ENCODE peak calls at places on chromosomes 1 and 21, in ten cellular contexts. B is endothelial cell of umbilical vein; F is heart left ventricle; J is psoas muscle; S is substantia nigra; X is CD8-positive, alpha-beta memory T cell; E is effector memory CD4-positive, alpha-beta T cell; T is brain microvascular endothelial cell; Q is CD4-positive, CD25-positive, alpha-beta regulatory T cell; A is RWPE1. Z is an unnamed sample.

GRCh38 chr1:4698911-4699310 is 44.5 kb downstream of the AJAP1 start:
- DNase-seq in A (no peak), Q (no peak), X (no peak), E (no peak), B (no peak), F (no peak), J (no peak), S (no peak), T (no peak), Z (no peak)

GRCh38 chr1:153549741-153550397 is 811 bp upstream of the S100A3 start:
- DNase-seq in J (peak), F (no peak), Q (no peak), T (no peak), X (no peak), A (no peak), E (no peak), B (no peak), S (no peak), Z (no peak)

GRCh38 chr1:35175067-35176001 is 17.6 kb downstream of the SFPQ start:
- DNase-seq in J (no peak), T (no peak), A (no peak), Q (no peak), B (no peak), X (no peak), F (no peak), E (no peak), S (no peak), Z (no peak)

GRCh38 chr21:42498012-42498411 is 2.0 kb upstream of the RSPH1 start:
- DNase-seq in F (no peak), B (no peak), A (no peak), T (no peak), J (no peak), E (no peak), Q (no peak), X (no peak), S (no peak), Z (no peak)

GRCh38 chr1:226677121-226678020 is 61.7 kb downstream of the ITPKB start:
- DNase-seq in X (peak), Q (peak), F (peak), T (peak), E (peak), A (peak), J (peak), B (peak), S (peak), Z (peak)

GRCh38 chr1:154213274-154213673 is 7.1 kb upstream of the CFAP141 start:
- DNase-seq in T (peak), Q (no peak), X (no peak), F (no peak), A (peak), S (no peak), E (no peak), J (no peak), B (no peak), Z (peak)

GRCh38 chr1:239951518-239952130 is 140.1 kb upstream of the FMN2 start:
- DNase-seq in T (peak), E (peak), Q (peak), X (no peak), J (no peak), F (peak), A (peak), S (no peak), B (peak), Z (peak)

GRCh38 chr1:198234511-198235251 is 77.9 kb downstream of the NEK7 start:
- DNase-seq in A (peak), B (peak), T (peak), F (no peak), Q (no peak), X (peak), J (no peak), E (no peak), S (no peak), Z (peak)

GRCh38 chr1:18880585-18880984 is 21.1 kb upstream of the TAS1R2 start:
- DNase-seq in A (no peak), S (no peak), E (no peak), B (no peak), F (no peak), X (no peak), J (no peak), T (no peak), Q (no peak), Z (no peak)

GRCh38 chr1:110187139-110187890 is 22.8 kb upstream of the KCNC4 start:
- DNase-seq in A (no peak), X (no peak), E (no peak), Q (no peak), J (peak), T (peak), S (no peak), B (no peak), F (peak), Z (peak)

GRCh38 chr21:33058468-33059318 is 11.2 kb upstream of the OLIG1 start:
- DNase-seq in F (peak), B (no peak), X (no peak), E (no peak), S (peak), Q (no peak), T (no peak), A (no peak), J (peak), Z (no peak)

GRCh38 chr1:84803604-84804003 is 89.4 kb downstream of the LPAR3 start:
- DNase-seq in X (no peak), J (no peak), A (no peak), F (no peak), T (no peak), S (no peak), Q (no peak), E (no peak), B (no peak), Z (no peak)

GRCh38 chr1:37958690-37959089 is 11.8 kb upstream of the INPP5B start:
- DNase-seq in E (no peak), J (no peak), F (no peak), Q (no peak), B (no peak), X (no peak), A (no peak), T (peak), S (no peak), Z (peak)

GRCh38 chr21:45494135-45494850 is 47.9 kb downstream of the SLC19A1 start:
- DNase-seq in F (no peak), J (peak), T (no peak), A (no peak), S (no peak), X (no peak), Q (no peak), B (no peak), E (no peak), Z (no peak)

GRCh38 chr1:206633708-206634121 is 1.6 kb upstream of the DYRK3 start:
- DNase-seq in S (no peak), T (peak), X (no peak), A (peak), J (no peak), B (no peak), F (no peak), Q (no peak), E (no peak), Z (peak)

GRCh38 chr1:226655251-226656163 is 83.6 kb downstream of the ITPKB start:
- DNase-seq in T (no peak), B (no peak), Q (no peak), J (peak), E (no peak), A (no peak), S (no peak), X (peak), F (no peak), Z (no peak)

GRCh38 chr1:153748903-153749302 is 21.1 kb downstream of the INTS3 start:
- DNase-seq in E (no peak), J (no peak), T (no peak), F (no peak), Q (no peak), A (no peak), X (no peak), B (no peak), S (no peak), Z (peak)

GRCh38 chr1:95002657-95003432 is 69.9 kb downstream of the ALG14 start:
- DNase-seq in J (no peak), E (no peak), B (peak), X (no peak), T (no peak), F (peak), Q (no peak), A (no peak), S (no peak), Z (peak)

GRCh38 chr1:160827418-160827817 is 31.4 kb downstream of the LY9 start:
- DNase-seq in F (no peak), B (no peak), J (no peak), S (no peak), A (no peak), T (no peak), Q (no peak), E (no peak), X (no peak), Z (no peak)

GRCh38 chr1:68085752-68086151 is 35.3 kb upstream of the DIRAS3 start:
- DNase-seq in X (no peak), J (no peak), E (no peak), Q (no peak), F (no peak), A (no peak), T (no peak), S (no peak), B (no peak), Z (peak)

GRCh38 chr1:234656070-234656875 is 46.3 kb upstream of the IRF2BP2 start:
- DNase-seq in X (no peak), S (no peak), T (no peak), Q (no peak), A (no peak), B (no peak), F (no peak), E (no peak), J (no peak), Z (no peak)

GRCh38 chr1:65001238-65001792 is 35.0 kb upstream of the JAK1 start:
- DNase-seq in B (peak), A (no peak), Q (peak), E (peak), J (peak), S (no peak), F (peak), T (peak), X (peak), Z (peak)

GRCh38 chr1:65002156-65002507 is 35.8 kb upstream of the JAK1 start:
- DNase-seq in B (peak), S (no peak), F (no peak), J (peak), A (no peak), E (no peak), T (no peak), X (peak), Q (no peak), Z (no peak)

GRCh38 chr1:65006806-65007205 is 40.5 kb upstream of the JAK1 start:
- DNase-seq in F (no peak), Q (no peak), E (no peak), J (no peak), T (no peak), B (no peak), X (no peak), A (no peak), S (no peak), Z (no peak)

GRCh38 chr1:65002508-65003315 is 36.4 kb upstream of the JAK1 start:
- DNase-seq in A (peak), F (peak), E (peak), X (peak), T (peak), S (peak), J (peak), B (peak), Q (peak), Z (peak)

DNA sequence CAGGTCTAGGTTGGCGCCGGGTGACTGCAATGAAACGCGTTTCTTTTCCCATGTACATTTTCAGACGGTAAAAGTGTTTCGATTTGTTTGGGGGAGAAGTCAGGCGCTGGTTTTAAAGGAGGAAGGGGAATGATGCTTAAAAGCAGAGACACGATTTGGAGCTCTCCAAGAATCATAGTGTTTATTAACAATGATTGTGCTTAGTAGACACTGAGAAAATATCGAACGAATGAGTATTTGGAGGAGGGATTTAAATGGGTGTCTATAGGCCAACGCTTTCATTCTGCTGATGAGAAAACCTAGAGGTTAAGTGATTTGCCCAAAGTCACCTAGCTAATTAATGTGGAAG is 36.9 kb upstream of the JAK1 start:
- DNase-seq in S (no peak), B (no peak), Q (no peak), A (no peak), T (no peak), E (no peak), F (no peak), J (no peak), X (no peak), Z (no peak)
- H3K27ac ChIP-seq in S (no peak), B (peak), Q (no peak), A (peak), T (peak), E (peak), F (peak), J (peak), X (no peak), Z (peak)

GRCh38 chr1:165162671-165163241 is 193.8 kb downstream of the LMX1A start:
- DNase-seq in B (no peak), T (no peak), Q (no peak), E (no peak), S (no peak), X (no peak), J (peak), F (no peak), A (peak), Z (no peak)
- H3K27ac ChIP-seq in B (no peak), T (no peak), Q (no peak), E (no peak), S (no peak), X (no peak), J (no peak), F (no peak), A (no peak), Z (no peak)

GRCh38 chr1:183986941-183987340 is 50.6 kb downstream of the COLGALT2 start:
- DNase-seq in A (no peak), Q (no peak), T (no peak), J (no peak), B (no peak), F (no peak), E (no peak), X (no peak), S (no peak), Z (no peak)

GRCh38 chr1:183989078-183989577 is 48.4 kb downstream of the COLGALT2 start:
- DNase-seq in Q (no peak), E (no peak), S (no peak), J (peak), T (peak), F (peak), A (peak), X (no peak), B (no peak), Z (peak)

GRCh38 chr1:183987593-183988318 is 49.8 kb downstream of the COLGALT2 start:
- DNase-seq in X (no peak), F (no peak), E (no peak), A (no peak), B (no peak), Q (no peak), S (no peak), J (no peak), T (no peak), Z (peak)

GRCh38 chr1:183991360-183992155 is 46.0 kb downstream of the COLGALT2 start:
- DNase-seq in J (no peak), A (no peak), F (no peak), Q (no peak), B (no peak), S (no peak), T (no peak), E (no peak), X (no peak), Z (no peak)

DNA sequence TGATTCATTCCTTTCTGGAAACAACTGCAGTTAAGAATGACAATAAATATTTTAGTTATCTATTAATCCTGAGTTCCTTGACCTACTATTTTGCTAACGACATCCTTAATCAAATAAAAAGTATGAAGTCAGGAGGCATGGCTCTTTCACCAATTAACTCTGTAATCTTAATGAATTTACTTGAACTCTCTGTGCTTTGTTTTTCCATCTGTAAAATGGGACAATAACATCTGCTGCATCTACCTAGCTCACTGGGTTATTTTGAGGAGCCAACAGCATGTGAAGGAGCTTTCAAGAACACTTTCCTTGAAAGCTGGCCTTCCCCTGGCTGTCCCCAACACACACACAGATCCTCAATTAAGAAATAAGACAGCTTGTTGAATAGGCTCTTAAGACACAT is 47.9 kb downstream of the COLGALT2 start:
- DNase-seq in F (no peak), J (no peak), E (no peak), S (no peak), Q (no peak), X (no peak), A (no peak), T (no peak), B (no peak), Z (no peak)
- H3K27ac ChIP-seq in F (peak), J (no peak), E (no peak), S (peak), Q (no peak), X (no peak), A (no peak), T (no peak), B (no peak), Z (no peak)

DNA sequence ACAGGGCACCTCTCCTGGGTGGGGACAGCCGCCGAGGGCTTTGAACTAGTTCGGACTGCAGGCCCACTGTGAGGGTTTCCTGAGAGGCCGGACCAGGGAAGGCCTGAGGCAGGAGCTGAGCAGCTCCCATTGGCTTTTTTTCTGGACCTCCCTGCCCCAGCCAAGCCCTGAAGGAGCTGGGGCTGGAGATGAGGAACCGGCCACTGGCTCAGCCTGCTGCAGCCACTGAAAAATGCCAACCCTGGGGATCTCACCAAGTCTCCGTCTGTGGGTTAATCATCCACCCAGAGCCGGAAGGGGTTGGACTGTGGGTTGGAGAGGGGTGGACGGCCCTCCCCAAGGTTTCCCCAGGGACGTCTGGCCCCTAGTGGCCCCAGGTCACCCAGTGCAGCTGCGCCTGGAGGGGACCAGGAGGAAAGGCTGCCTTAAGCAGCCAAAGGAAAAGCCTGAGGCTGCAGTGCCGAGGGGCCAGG is 2.5 kb downstream of the VWA1 start:
- DNase-seq in A (no peak), T (no peak), X (no peak), J (no peak), B (no peak), E (no peak), S (no peak), F (no peak), Q (no peak), Z (peak)
- H3K27ac ChIP-seq in A (no peak), T (no peak), X (no peak), J (no peak), B (no peak), E (no peak), S (no peak), F (no peak), Q (no peak), Z (no peak)

DNA sequence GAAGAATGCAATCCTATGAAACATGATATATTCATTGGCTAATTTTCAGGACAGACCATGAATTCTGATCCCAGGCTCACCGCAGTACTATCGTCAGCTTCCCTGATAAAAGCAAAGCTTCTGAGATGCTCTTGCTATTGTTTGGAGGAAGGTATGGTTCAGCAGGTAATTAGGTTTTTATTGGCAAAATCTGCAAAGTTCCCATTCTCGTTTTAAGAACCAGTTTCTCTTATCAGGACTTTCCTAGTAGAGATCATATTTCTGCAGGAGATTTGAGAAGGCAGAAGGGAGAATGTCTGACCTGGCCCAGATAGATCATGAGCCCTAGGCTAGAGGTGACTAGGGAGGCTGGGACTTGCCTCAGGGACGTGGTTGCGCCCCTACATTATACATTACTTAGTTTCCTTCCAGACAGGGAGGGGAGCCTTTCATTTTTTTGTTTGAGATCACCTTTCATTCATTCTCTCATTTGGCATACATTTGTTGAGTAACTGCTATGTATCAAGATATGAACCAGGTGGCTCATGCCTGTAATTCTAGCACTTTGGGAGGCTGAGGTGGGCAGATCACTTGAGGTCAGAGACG is 108.8 kb downstream of the NRIP1 start:
- DNase-seq in B (no peak), Q (no peak), T (no peak), A (no peak), F (no peak), S (no peak), X (no peak), E (no peak), J (no peak), Z (no peak)
- H3K27ac ChIP-seq in B (no peak), Q (no peak), T (peak), A (no peak), F (no peak), S (no peak), X (no peak), E (no peak), J (no peak), Z (no peak)

DNA sequence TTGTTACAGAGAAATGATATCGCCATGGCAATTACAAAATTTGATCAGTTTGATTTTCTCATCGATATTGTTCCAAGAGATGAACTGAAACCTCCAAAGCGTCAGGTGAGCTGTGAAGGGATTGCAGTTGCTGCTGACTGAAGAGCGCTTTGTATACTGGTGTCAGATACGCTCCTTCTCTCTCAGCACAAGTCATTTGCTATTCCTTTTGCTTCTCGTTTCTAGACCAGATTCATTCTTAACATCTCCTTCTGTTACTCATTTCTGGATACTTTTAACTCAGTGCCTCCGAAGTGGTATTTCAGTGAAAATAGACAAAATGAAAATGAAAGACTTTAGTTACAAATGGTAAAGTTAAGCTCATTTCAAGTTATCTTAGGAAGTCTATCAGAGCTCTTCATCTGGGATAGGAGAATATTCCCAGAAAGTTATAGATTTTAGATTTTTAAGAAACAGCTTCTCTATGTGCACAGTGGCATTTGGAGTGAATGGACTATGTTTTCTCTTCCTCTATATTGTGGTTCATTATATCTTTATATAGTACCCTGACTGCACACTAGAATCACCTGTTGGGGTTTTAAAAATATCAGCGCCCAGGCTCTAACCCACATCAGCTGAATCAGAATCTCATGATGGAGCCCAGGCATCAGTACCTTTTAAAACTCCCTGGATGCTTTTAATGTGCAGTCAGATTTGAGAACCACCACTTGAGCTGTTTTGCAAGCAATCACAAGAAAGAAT is 30.3 kb upstream of the KCNQ4 start:
- DNase-seq in T (no peak), B (no peak), F (no peak), E (no peak), J (no peak), Q (peak), S (no peak), A (no peak), X (no peak), Z (no peak)
- H3K27ac ChIP-seq in T (no peak), B (no peak), F (no peak), E (no peak), J (peak), Q (no peak), S (no peak), A (no peak), X (no peak), Z (no peak)

Z was measured in fibroblast of lung.